ENCODE peak calls at places on chromosomes 2 and 18, in six cellular contexts. Z is IMR-90, B is A549, M is stomach, D is prostate gland, A is lower leg skin. S is an unnamed sample.

GRCh38 chr2:82320296-82320695 is 2015.7 kb upstream of the LRRTM1 start:
- DNase-seq in Z (no peak), B (no peak), D (no peak), M (no peak), A (no peak), S (no peak)

GRCh38 chr2:170929686-170930050 is 615 bp downstream of the GORASP2 start:
- DNase-seq in M (peak; percentile 74), B (peak; percentile 52), D (peak; percentile 34), Z (peak; percentile 26), A (peak; percentile 86), S (peak; percentile 55)

GRCh38 chr2:95077521-95077807 is 44.1 kb downstream of the MRPS5 start:
- DNase-seq in A (no peak), D (no peak), B (no peak), Z (no peak), M (no peak), S (no peak)

GRCh38 chr2:79711098-79711497 is 198.2 kb downstream of the CTNNA2 start:
- DNase-seq in Z (no peak), M (no peak), A (no peak), B (no peak), D (no peak), S (no peak)

GRCh38 chr2:62150597-62151305 is 45.2 kb upstream of the B3GNT2 start:
- DNase-seq in B (no peak), D (no peak), A (no peak), M (no peak), Z (peak; percentile 15), S (no peak)

GRCh38 chr18:69388222-69388621 is 12.5 kb upstream of the DOK6 start:
- DNase-seq in D (no peak), B (no peak), Z (no peak), A (no peak), M (no peak), S (no peak)

GRCh38 chr18:44802508-44802907 is 121.8 kb downstream of the SETBP1 start:
- DNase-seq in A (no peak), M (no peak), B (no peak), Z (peak; percentile 9), D (no peak), S (no peak)

GRCh38 chr2:25797607-25798488 is 80.4 kb downstream of the ASXL2 start:
- DNase-seq in D (no peak), A (no peak), B (no peak), Z (no peak), M (no peak), S (no peak)

GRCh38 chr2:98118161-98118560 is 31.2 kb downstream of the VWA3B start:
- DNase-seq in M (no peak), D (no peak), B (no peak), Z (peak; percentile 17), A (no peak), S (no peak)

GRCh38 chr2:235552671-235553070 is 58.8 kb downstream of the AGAP1 start:
- DNase-seq in Z (no peak), M (no peak), D (no peak), B (no peak), A (no peak), S (no peak)

GRCh38 chr2:73984203-73984921 is at the start of gene TET3:
- DNase-seq in A (peak; percentile 90), Z (no peak), D (peak; percentile 59), B (no peak), M (peak; percentile 67), S (no peak)

GRCh38 chr2:102301867-102302362 is 9.4 kb upstream of the IL1RL1 start:
- DNase-seq in D (peak; percentile 14), M (no peak), B (no peak), A (no peak), Z (peak; percentile 32), S (peak; percentile 22)

GRCh38 chr18:44497757-44498490 is 182.8 kb upstream of the SETBP1 start:
- DNase-seq in D (no peak), Z (no peak), M (no peak), B (no peak), A (no peak), S (no peak)

GRCh38 chr2:188333751-188334524 is 42.3 kb downstream of the GULP1 start:
- DNase-seq in B (no peak), D (no peak), A (no peak), Z (peak; percentile 39), M (peak; percentile 26), S (peak; percentile 17)

GRCh38 chr2:236631361-236632291 is 62.0 kb downstream of the ACKR3 start:
- DNase-seq in A (peak; percentile 82), D (no peak), B (no peak), M (peak; percentile 25), Z (no peak), S (no peak)

GRCh38 chr18:10526211-10526949 is 553 bp downstream of the NAPG start:
- DNase-seq in D (peak; percentile 24), M (peak; percentile 55), A (peak; percentile 90), B (peak; percentile 35), Z (peak; percentile 39), S (peak; percentile 50)

GRCh38 chr2:102040229-102040628 is 48.5 kb downstream of the IL1R2 start:
- DNase-seq in B (no peak), D (no peak), A (no peak), M (no peak), Z (no peak), S (no peak)

GRCh38 chr18:56489901-56490300 is 148.5 kb downstream of the TXNL1 start:
- DNase-seq in Z (no peak), M (no peak), A (no peak), B (no peak), D (no peak), S (no peak)

GRCh38 chr18:45651269-45651668 is 36.0 kb downstream of the SLC14A2 start:
- DNase-seq in B (no peak), A (no peak), D (no peak), Z (no peak), M (no peak), S (no peak)

GRCh38 chr18:10128906-10129305 is 215.1 kb downstream of the VAPA start:
- DNase-seq in Z (no peak), D (no peak), A (peak; percentile 17), M (no peak), B (no peak), S (no peak)

GRCh38 chr2:127229555-127229954 is 9.5 kb upstream of the CYP27C1 start:
- DNase-seq in Z (no peak), A (no peak), B (no peak), D (no peak), M (no peak), S (no peak)

GRCh38 chr2:127228102-127228501 is 8.0 kb upstream of the CYP27C1 start:
- DNase-seq in B (no peak), Z (no peak), A (no peak), D (no peak), M (no peak), S (no peak)

GRCh38 chr2:127226132-127226519 is 6.0 kb upstream of the CYP27C1 start:
- DNase-seq in A (peak; percentile 59), B (no peak), M (no peak), D (no peak), Z (no peak), S (no peak)

GRCh38 chr2:127225186-127225960 is 5.3 kb upstream of the CYP27C1 start:
- DNase-seq in D (no peak), B (no peak), Z (peak; percentile 72), A (no peak), M (no peak), S (no peak)

DNA sequence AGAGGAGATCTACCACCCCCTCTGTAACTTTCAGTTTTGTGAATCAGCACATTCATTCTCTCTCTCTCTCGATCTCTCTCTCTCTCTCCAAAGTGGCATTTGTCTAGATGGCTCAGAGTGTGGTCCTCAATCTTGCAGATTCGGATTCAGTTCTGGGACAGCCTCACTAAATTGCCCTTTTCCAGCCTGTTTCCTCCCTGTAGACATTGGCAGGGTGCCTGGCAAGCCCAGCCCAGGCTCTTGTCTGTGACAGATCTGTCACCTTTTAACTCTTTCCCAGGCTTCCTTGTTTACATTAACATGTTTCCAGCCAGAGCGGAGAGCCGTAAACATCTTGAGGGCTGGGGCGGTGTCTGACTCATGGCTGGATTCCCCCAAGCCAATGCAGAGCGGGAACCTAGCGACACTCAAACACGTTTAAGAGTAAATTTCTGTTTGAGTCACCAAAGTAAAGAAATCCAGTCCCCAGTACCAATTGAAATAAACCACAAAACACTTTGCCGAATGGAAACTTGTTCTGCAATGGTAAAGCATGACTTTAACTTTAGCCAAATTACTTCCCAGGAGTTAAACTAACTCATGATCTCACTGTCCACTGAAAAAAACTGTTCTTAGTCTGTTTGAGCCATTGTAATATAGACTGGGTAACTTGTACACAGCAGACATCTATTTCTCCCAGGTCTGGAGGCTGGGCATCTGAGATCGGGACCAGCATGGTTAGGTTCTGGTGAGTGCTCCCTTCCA is 6.6 kb upstream of the CYP27C1 start:
- DNase-seq in A (peak; percentile 82), M (peak; percentile 72), Z (peak; percentile 95), B (peak; percentile 88), D (peak; percentile 67), S (no peak)
- H3K4me3 ChIP-seq in A (no peak overlapping the region), M (no peak overlapping the region), Z (no peak overlapping the region), B (peak overlapping the region; percentile 24), D (no peak overlapping the region), S (no peak overlapping the region)

DNA sequence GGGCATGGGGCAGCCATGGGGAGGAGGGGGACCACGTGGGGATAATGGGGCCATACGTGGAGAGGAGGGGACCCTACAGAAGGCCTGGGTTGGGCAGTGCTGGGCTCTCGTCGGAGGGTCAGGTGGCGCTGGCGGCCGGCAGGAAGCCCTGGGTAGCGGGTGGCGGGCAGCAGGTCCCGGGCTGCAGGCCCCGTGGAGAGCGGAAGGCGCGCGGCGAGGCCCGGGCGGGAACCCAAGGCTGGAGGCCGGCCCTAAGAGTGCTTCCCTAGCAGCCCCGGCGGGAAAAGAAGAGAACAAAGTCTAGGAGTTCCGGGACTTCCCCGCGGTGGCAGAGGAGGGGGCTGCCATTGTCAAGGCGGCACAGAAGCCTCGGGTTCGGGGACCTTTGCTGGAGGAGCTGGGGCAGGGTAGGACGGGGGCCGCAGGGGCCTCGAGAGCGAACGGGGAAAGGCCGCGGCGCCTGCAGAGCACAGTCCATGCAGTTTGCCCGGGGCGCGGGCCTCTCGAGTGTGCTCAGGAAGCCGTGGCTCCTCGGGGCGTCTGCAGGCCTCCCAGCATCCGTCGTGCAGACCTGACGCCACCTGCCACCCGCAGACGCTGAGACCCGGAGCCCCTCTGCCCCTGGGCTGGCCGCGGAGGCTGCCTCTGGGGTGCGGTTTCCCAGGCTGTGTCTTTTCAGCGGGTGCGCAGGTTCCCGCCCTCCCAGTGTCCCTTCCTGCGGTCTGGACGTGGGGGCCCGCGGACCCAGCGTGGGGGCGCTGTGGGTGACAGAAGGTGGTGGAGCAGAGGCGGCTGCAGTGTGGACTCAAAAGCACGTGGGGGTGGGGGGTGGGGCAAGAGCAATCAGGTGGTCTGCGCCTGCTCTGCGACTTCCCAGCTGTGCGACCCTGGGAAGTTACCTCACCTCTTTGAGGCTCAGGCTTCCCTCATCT is 19.4 kb upstream of the NCL start:
- DNase-seq in A (no peak), M (no peak), D (no peak), Z (no peak), B (no peak), S (no peak)
- TF ChIP-seq POLR2A in A (no peak), M (no peak), D (no peak), Z (no peak), B (no peak), S (no peak)

DNA sequence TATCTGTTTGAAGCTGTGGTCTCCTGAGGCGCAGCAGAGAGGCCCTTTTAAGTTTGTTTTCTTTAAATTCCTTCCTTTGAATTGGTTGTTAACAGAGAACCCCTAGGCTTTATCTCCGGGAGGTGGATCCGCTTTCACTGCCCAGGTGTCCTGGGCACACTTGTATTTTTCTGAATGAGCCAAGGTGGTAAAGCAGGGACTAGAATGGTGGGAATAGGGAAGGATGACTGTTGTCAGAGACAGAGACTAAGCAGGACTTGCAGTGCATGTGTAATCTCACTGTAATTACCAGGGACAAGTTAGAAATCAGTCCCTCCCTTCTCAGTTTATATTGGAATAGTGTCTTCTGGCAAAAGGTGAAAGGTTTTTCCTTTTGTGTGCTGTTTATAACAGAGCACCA is 72.8 kb downstream of the PHLPP1 start:
- DNase-seq in A (no peak), Z (no peak), M (no peak), B (no peak), D (no peak), S (no peak)
- H3K4me3 ChIP-seq in A (no peak overlapping the region), Z (no peak overlapping the region), M (no peak overlapping the region), B (no peak overlapping the region), D (no peak overlapping the region), S (no peak overlapping the region)

GRCh38 chr2:28419705-28420270 is 27.1 kb downstream of the FOSL2 start:
- DNase-seq in B (no peak), M (no peak), D (no peak), A (no peak), Z (peak; percentile 34), S (no peak)
- TF ChIP-seq POLR2A in B (no peak), M (no peak), D (no peak), A (no peak), Z (no peak), S (no peak)

S was measured in gastrocnemius medialis.